ENCODE peak calls at places on chromosomes 12 and 14, in four cellular contexts. O, T, F and W are unnamed samples.

GRCh38 chr12:46983959-46984833 is 95.2 kb upstream of the PCED1B start:
- DNase-seq in T (peak; percentile 51), F (no peak), O (no peak), W (no peak)

GRCh38 chr14:84770030-84770429 is 759.9 kb upstream of the FLRT2 start:
- DNase-seq in T (no peak), F (no peak), O (no peak), W (no peak)

GRCh38 chr12:23760495-23760894 is 189.0 kb downstream of the SOX5 start:
- DNase-seq in F (no peak), T (no peak), O (no peak), W (no peak)

GRCh38 chr12:113980537-113981337 is 14.6 kb upstream of the RBM19 start:
- DNase-seq in O (no peak), T (peak; percentile 49), F (no peak), W (no peak)

GRCh38 chr12:109773384-109774011 is 59.7 kb downstream of the TRPV4 start:
- DNase-seq in T (peak; percentile 58), O (peak; percentile 70), F (no peak), W (peak; percentile 72)

GRCh38 chr12:132530451-132530850 is 40.5 kb downstream of the FBRSL1 start:
- DNase-seq in F (no peak), O (no peak), T (no peak), W (no peak)

GRCh38 chr14:33590891-33591630 is 359.8 kb downstream of the EGLN3 start:
- DNase-seq in O (no peak), F (no peak), T (no peak), W (no peak)

GRCh38 chr14:75418779-75419768 is 8.7 kb upstream of the JDP2 start:
- DNase-seq in T (peak; percentile 51), F (no peak), O (no peak), W (no peak)

GRCh38 chr14:40010961-40011360 is 578.7 kb upstream of the FBXO33 start:
- DNase-seq in T (no peak), F (no peak), O (no peak), W (no peak)

GRCh38 chr14:30298266-30298795 is 260.6 kb upstream of the G2E3 start:
- DNase-seq in F (no peak), T (no peak), O (no peak), W (no peak)

GRCh38 chr12:24546084-24546483 is 402.8 kb downstream of the BCAT1 start:
- DNase-seq in F (no peak), O (no peak), T (no peak), W (no peak)

GRCh38 chr12:33514893-33515292 is 75.3 kb upstream of the SYT10 start:
- DNase-seq in F (no peak), T (no peak), O (no peak), W (no peak)
- TF ChIP-seq CTCF in F (no peak), T (no peak), O (no peak), W (no peak)

GRCh38 chr12:95074766-95075165 is 1.3 kb upstream of the NR2C1 start:
- DNase-seq in O (no peak), F (no peak), T (peak; percentile 32), W (no peak)

GRCh38 chr12:95077341-95077740 is 3.9 kb upstream of the NR2C1 start:
- DNase-seq in O (no peak), F (no peak), T (no peak), W (no peak)

GRCh38 chr12:95070378-95070777 is 3.0 kb downstream of the NR2C1 start:
- DNase-seq in F (no peak), O (no peak), T (no peak), W (no peak)

GRCh38 chr12:95072900-95073697 is at the start of gene NR2C1:
- DNase-seq in T (peak; percentile 95), F (peak; percentile 93), O (peak; percentile 98), W (peak; percentile 96)

DNA sequence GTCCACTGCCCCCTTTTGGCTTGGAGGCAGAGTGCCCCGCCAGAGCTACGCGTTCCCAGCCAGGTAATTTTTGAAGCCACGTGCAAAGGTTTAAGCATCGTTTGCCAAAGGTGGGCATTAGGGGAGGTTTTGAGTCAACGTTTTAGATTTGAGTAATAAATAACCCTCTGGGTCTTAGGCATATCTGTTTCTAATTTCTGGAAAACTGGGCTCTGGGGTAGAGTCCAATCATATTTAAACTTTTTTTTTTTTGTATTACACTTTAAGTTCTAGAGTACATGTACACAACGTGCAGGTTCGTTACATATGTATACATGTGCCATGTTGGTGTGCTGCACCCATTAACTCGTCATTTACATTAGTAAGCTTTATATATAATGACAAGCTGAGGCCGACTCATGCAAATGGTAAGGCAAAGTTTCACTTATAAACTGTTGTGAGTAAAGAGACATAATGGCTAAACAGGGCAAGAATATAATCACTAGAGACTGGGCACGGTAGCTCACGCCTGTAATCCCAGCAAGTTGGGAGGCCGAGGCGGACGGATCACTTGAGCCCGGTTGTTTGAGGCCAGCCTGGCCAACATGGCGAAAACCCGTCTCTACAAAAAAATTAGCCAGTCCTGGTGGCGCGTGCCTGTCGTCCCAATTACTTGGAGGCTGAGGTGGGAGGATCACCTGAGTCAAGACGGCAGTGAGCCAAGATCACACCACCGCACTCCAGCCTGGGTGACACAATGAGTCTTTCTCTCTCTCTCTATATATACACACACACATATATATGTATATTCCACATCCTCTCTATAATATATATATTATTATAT is 491 bp upstream of the NR2C1 start:
- DNase-seq in O (peak; percentile 32), F (no peak), T (no peak), W (no peak)
- TF ChIP-seq CTCF in O (peak; percentile 85), F (peak; percentile 26), T (peak; percentile 77), W (peak; percentile 90)

GRCh38 chr12:15530361-15530760 is 208.1 kb downstream of the PTPRO start:
- DNase-seq in F (no peak), T (no peak), O (no peak), W (no peak)

GRCh38 chr12:15534870-15535269 is 212.6 kb downstream of the PTPRO start:
- DNase-seq in F (no peak), T (no peak), O (no peak), W (no peak)

GRCh38 chr12:15535287-15535895 is 213.1 kb downstream of the PTPRO start:
- DNase-seq in O (no peak), F (no peak), T (no peak), W (no peak)

GRCh38 chr12:15534322-15534721 is 212.0 kb downstream of the PTPRO start:
- DNase-seq in F (no peak), T (no peak), O (no peak), W (no peak)

GRCh38 chr12:15532364-15532977 is 210.2 kb downstream of the PTPRO start:
- DNase-seq in T (no peak), O (no peak), F (no peak), W (no peak)
- TF ChIP-seq CTCF in T (peak; percentile 35), O (peak; percentile 21), F (no peak), W (peak; percentile 88)

GRCh38 chr14:89013098-89013504 is 188.7 kb downstream of the TTC8 start:
- DNase-seq in T (peak; percentile 86), O (no peak), F (no peak), W (no peak)
- TF ChIP-seq CTCF in T (no peak), O (no peak), F (no peak), W (peak; percentile 63)

DNA sequence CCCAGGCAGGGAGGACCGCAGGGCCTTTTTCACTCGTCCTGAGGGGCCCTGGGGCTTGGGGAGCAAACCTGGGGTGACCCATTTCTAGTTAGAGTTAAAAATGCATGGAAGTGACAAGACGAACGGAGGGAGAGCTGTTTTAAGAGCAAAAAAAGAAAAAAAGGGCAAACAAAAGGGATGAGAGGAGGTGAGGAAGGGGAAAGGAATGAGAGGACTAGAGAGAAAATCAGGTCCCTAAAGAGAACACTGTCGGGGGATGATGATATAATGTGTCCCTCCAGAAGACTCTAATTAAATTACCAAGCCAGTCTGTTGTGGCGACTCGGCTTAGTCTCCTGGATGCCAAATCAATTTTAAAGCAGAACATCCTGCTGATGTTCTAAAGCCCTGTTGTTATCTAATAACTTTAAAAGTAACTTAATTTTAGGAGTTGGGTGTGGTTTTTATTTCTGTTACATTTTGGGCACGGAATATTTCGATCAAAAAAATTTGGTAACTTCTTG is 1.1 kb downstream of the ANO6 start:
- DNase-seq in T (no peak), O (no peak), F (no peak), W (no peak)
- TF ChIP-seq CTCF in T (no peak), O (no peak), F (peak; percentile 8), W (peak; percentile 3)

DNA sequence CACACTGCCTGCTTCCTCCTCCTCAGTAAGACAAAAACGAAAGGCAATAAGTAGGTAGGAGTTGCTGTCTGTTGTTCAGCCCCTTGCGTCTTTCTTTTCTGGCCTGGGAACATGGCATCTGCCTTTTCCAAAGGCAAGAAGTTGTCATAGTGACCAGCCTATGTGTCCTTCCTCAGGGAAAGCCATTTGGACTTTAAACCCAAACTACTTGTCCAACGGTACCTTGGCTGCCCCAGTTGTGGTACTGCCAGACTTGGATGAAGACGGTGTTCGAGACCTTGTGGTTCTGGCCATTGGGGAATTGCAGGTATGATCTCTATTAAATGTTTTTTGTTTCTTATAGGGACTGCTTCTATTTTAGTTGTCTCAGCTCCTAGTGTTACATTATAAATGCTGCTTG is 18.5 kb downstream of the FAM234B start:
- DNase-seq in O (no peak), F (no peak), T (no peak), W (no peak)
- TF ChIP-seq CTCF in O (no peak), F (no peak), T (no peak), W (no peak)

DNA sequence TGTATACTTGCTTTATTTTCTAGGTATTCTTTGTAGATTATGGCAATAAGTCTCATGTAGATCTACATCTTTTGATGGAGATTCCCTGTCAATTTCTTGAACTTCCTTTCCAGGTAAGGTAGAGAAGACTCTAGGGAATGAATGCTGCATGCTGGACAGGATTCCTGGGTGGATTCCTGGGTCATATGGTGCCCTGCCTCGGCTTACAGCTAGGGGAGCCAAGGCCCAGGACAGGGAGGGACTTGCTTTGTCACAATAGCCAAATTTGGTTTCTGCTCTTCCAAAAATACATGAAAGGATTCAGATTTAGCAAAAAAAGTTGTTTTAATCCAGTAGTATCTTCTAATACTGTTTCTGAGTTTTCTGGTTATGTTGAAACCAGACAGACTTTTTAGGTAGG is 59.5 kb upstream of the ASPG start:
- DNase-seq in F (no peak), T (no peak), O (no peak), W (no peak)
- TF ChIP-seq CTCF in F (no peak), T (no peak), O (no peak), W (no peak)